ENCODE peak calls at places on chromosomes 16 and 17, in six cellular contexts. U is right cardiac atrium; L is psoas muscle; Y is dorsolateral prefrontal cortex; A is naive thymus-derived CD4-positive, alpha-beta T cell; K is stomach. I is an unnamed sample.

GRCh38 chr16:67137605-67138004 is 13.2 kb downstream of the B3GNT9 start:
- DNase-seq in A (no peak), U (no peak), K (no peak), Y (no peak), L (no peak), I (no peak)

GRCh38 chr16:12639044-12639443 is 164.6 kb downstream of the CPPED1 start:
- DNase-seq in U (no peak), Y (no peak), A (no peak), L (no peak), K (no peak), I (no peak)

GRCh38 chr16:442976-443375 is 17.5 kb downstream of the RAB11FIP3 start:
- DNase-seq in A (no peak), Y (no peak), U (no peak), K (no peak), L (no peak), I (no peak)

GRCh38 chr16:80997139-80997798 is 9.4 kb downstream of the CMC2 start:
- DNase-seq in Y (no peak), K (no peak), A (no peak), L (no peak), U (no peak), I (no peak)

GRCh38 chr16:57462978-57463362 is 491 bp downstream of the POLR2C start:
- DNase-seq in K (no peak), A (no peak), U (no peak), Y (no peak), L (no peak), I (no peak)

GRCh38 chr17:78364436-78365281 is 4.8 kb upstream of the SOCS3 start:
- DNase-seq in Y (no peak), L (no peak), K (no peak), U (peak; percentile 61), A (no peak), I (no peak)

GRCh38 chr17:30278032-30278431 is 13.7 kb downstream of the BLMH start:
- DNase-seq in Y (no peak), U (peak; percentile 63), L (no peak), A (no peak), K (peak; percentile 28), I (no peak)

GRCh38 chr17:80847506-80848230 is 144.0 kb upstream of the CHMP6 start:
- DNase-seq in K (no peak), L (peak; percentile 48), Y (no peak), U (no peak), A (no peak), I (no peak)

GRCh38 chr17:79391808-79392233 is 219.0 kb downstream of the RBFOX3 start:
- DNase-seq in A (peak; percentile 57), L (peak; percentile 80), K (peak; percentile 80), U (peak; percentile 89), Y (peak; percentile 90), I (peak; percentile 88)

GRCh38 chr17:79072544-79072943 is 2.1 kb upstream of the ENGASE start:
- DNase-seq in K (no peak), A (no peak), Y (no peak), L (peak; percentile 45), U (peak; percentile 41), I (peak; percentile 34)

GRCh38 chr17:20074001-20074400 is 64.8 kb downstream of the SPECC1 start:
- DNase-seq in A (no peak), Y (no peak), L (no peak), K (no peak), U (peak; percentile 48), I (no peak)

GRCh38 chr17:81685108-81685507 is 1.3 kb downstream of the HGS start:
- DNase-seq in L (peak; percentile 50), A (no peak), Y (no peak), K (no peak), U (no peak), I (no peak)

GRCh38 chr16:68910051-68910450 is 66.7 kb downstream of the TANGO6 start:
- DNase-seq in L (no peak), A (no peak), U (no peak), K (no peak), Y (no peak), I (no peak)

GRCh38 chr16:14181371-14182050 is 110.4 kb downstream of the MRTFB start:
- DNase-seq in A (no peak), Y (no peak), K (no peak), L (no peak), U (no peak), I (no peak)

GRCh38 chr17:74135391-74136167 is 67.9 kb upstream of the RPL38 start:
- DNase-seq in K (no peak), A (no peak), U (no peak), Y (no peak), L (no peak), I (no peak)

GRCh38 chr17:8455660-8456059 is 20.0 kb downstream of the NDEL1 start:
- DNase-seq in U (no peak), K (no peak), A (no peak), L (no peak), Y (no peak), I (no peak)

GRCh38 chr17:50601789-50602375 is 32.8 kb upstream of the ABCC3 start:
- DNase-seq in U (no peak), A (no peak), L (no peak), K (no peak), Y (no peak), I (no peak)

GRCh38 chr17:38453951-38454421 is 25.7 kb downstream of the ARHGAP23 start:
- DNase-seq in L (no peak), U (peak; percentile 70), A (no peak), Y (no peak), K (no peak), I (no peak)

GRCh38 chr17:38455288-38455915 is 27.1 kb downstream of the ARHGAP23 start:
- DNase-seq in A (no peak), L (no peak), U (peak; percentile 64), Y (no peak), K (no peak), I (no peak)

GRCh38 chr17:38457577-38458371 is 29.5 kb downstream of the ARHGAP23 start:
- DNase-seq in L (no peak), K (no peak), Y (no peak), A (no peak), U (peak; percentile 32), I (no peak)

GRCh38 chr17:38454528-38454927 is 26.3 kb downstream of the ARHGAP23 start:
- DNase-seq in K (peak; percentile 63), U (peak; percentile 93), A (no peak), Y (peak; percentile 69), L (peak; percentile 97), I (peak; percentile 71)

DNA sequence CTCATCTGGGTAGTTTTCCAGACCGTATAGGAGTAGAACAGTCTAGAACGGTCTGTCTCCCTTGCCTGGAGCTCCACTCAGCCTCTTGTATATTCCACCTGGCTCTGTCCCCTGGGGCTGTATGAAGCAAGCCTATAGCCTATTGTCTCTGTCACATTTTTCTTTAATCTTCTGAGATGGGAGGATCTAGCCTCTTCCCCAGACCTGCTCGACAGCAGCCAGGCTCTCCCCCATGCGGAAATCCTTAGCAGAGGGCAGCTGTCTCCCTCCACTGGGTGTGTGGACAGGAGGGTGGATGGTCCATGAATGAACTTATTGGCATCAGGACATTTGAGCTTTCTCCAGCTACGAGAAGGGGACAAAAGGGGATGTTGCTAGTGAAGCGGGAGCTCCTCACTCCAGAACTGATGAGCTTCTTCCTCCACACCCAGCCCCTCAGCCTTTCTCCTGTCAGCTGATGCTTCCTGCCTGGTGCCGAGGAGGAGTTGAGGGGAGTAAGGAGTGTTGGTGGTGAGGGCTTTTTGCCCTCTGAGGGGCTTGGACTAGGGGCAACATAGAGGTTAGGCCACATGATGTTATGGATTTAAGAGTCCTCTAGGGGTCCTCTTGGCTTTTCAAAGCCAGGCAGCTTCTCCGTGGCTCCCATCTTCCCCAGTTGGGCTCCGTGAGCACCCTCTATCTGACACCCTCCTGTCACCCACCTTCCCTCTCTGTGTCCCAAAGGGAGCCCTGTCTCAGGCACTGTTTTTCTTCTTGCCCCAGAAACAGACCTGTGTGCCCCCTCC is 28.0 kb downstream of the ARHGAP23 start:
- DNase-seq in K (no peak), L (no peak), U (peak; percentile 24), Y (no peak), A (no peak), I (no peak)
- H3K27ac ChIP-seq in K (no peak overlapping the region), L (peak overlapping the region; percentile 78), U (peak overlapping the region; percentile 40), Y (peak overlapping the region; percentile 89), A (no peak overlapping the region), I (peak overlapping the region; percentile 28)

DNA sequence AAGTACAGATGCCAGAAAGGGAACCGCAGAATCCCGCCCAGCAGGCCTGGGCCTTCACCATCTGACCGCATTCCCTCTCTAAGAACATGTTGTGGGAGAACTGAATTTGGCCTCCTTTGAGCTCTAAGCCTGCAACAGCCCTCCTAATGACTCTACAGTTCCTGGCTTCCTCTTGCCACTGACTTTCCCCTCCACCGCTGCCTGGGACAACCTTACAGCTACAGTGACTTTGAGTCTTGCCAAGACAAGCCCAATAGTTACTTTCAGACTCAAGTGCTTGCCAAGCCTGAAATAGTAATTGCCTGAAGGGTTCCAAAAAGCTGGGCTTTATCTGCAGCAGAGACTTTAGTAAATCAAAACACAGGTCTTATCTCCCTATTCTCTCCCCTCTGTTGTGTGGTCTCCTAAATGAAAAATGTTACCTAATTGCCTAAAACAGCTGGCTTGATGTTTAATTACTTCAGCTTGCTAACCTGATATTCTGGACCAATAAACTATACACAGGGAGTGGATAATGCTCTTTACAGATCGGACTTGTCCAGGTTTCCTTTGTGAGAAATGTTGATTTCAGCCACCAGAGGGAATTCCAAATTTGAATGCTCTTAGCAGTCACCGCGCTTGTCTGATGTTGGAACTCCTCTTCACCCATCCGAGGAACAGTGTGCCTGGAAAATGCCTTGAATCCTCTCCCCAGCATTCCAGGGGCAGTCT is 85.1 kb upstream of the TBX2 start:
- DNase-seq in U (peak; percentile 87), L (peak; percentile 64), Y (peak; percentile 40), A (no peak), K (peak; percentile 58), I (no peak)
- H3K4me3 ChIP-seq in U (no peak overlapping the region), L (peak overlapping the region; percentile 20), Y (no peak overlapping the region), A (no peak overlapping the region), K (no peak overlapping the region), I (no peak overlapping the region)

GRCh38 chr16:30474684-30475083 is 2.1 kb downstream of the ITGAL start:
- DNase-seq in L (no peak), Y (no peak), U (no peak), K (no peak), A (no peak), I (no peak)

GRCh38 chr16:30473231-30474061 is 904 bp downstream of the ITGAL start:
- DNase-seq in A (no peak), U (peak; percentile 58), L (no peak), K (no peak), Y (no peak), I (peak; percentile 90)

GRCh38 chr16:30476991-30477390 is 4.4 kb downstream of the ITGAL start:
- DNase-seq in Y (no peak), L (no peak), A (no peak), U (no peak), K (no peak), I (no peak)

GRCh38 chr16:30472328-30472942 is at the start of gene ITGAL:
- DNase-seq in L (peak; percentile 60), U (peak; percentile 70), Y (no peak), A (peak; percentile 41), K (peak; percentile 56), I (peak; percentile 90)

DNA sequence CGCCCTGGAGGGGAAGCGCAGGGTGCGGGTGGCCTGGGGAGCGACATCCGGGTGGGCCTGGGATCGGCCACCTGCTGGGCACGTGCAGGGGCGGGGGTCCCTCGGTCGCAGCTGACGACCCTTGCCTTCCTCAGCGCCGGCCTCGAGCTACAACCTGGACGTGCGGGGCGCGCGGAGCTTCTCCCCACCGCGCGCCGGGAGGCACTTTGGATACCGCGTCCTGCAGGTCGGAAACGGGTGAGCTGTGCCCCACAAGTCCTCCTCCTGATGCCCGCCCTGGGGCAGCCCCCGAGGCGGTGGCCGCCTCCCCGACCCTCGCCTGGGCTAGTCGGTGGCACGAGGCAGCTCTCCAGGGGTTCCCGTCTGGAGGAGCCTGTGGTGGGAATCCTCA is 1.5 kb downstream of the ITGAL start:
- DNase-seq in Y (no peak), A (no peak), K (no peak), U (no peak), L (peak; percentile 54), I (no peak)
- H3K27ac ChIP-seq in Y (no peak overlapping the region), A (peak overlapping the region; percentile 84), K (peak overlapping the region; percentile 14), U (no peak overlapping the region), L (no peak overlapping the region), I (no peak overlapping the region)

GRCh38 chr17:47907932-47908562 is 12.0 kb downstream of the SP2 start:
- DNase-seq in K (no peak), L (peak; percentile 70), Y (no peak), U (no peak), A (no peak), I (no peak)
- H3K4me3 ChIP-seq in K (no peak overlapping the region), L (peak overlapping the region; percentile 55), Y (no peak overlapping the region), U (no peak overlapping the region), A (no peak overlapping the region), I (no peak overlapping the region)